ENCODE peak calls at places on chromosome 3, in five cellular contexts. J is HepG2, B is HCT116, O is K562, W is GM12878. P is an unnamed sample.

GRCh38 chr3:52277071-52277964 is 1.1 kb downstream of the WDR82 start:
- DNase-seq in O (no peak), B (no peak), J (peak; percentile 55), W (no peak), P (peak; percentile 77)

GRCh38 chr3:138898301-138898700 is 48.6 kb downstream of the FOXL2 start:
- DNase-seq in J (no peak), B (no peak), W (no peak), O (no peak), P (no peak)

GRCh38 chr3:13686332-13686731 is 137.4 kb downstream of the FBLN2 start:
- DNase-seq in B (no peak), W (no peak), J (no peak), O (no peak), P (no peak)

GRCh38 chr3:59425371-59425770 is 375.5 kb upstream of the CFAP20DC start:
- DNase-seq in J (peak; percentile 3), W (no peak), B (no peak), O (no peak), P (no peak)

GRCh38 chr3:121768452-121768851 is 18.9 kb upstream of the GOLGB1 start:
- DNase-seq in O (no peak), W (no peak), B (no peak), J (no peak), P (no peak)

GRCh38 chr3:193970773-193971206 is 165.2 kb upstream of the HES1 start:
- DNase-seq in B (no peak), J (peak; percentile 22), O (no peak), W (no peak), P (no peak)

GRCh38 chr3:10242182-10243065 is 5.8 kb upstream of the TATDN2 start:
- DNase-seq in B (no peak), O (no peak), J (no peak), W (no peak), P (no peak)

GRCh38 chr3:101813817-101814440 is 34.9 kb downstream of the NXPE3 start:
- DNase-seq in B (peak; percentile 7), W (no peak), O (no peak), J (peak; percentile 22), P (peak; percentile 38)

GRCh38 chr3:71006810-71007785 is 576.4 kb downstream of the FOXP1 start:
- DNase-seq in O (peak; percentile 8), W (no peak), B (no peak), J (peak; percentile 20), P (no peak)
- TF ChIP-seq ZBTB33 in O (no peak), W (no peak), B (no peak), J (no peak), P (no peak)

GRCh38 chr3:184426691-184427141 is 46.9 kb downstream of the CHRD start:
- DNase-seq in B (no peak), O (no peak), W (no peak), J (no peak), P (no peak)
- TF ChIP-seq ZBTB33 in B (no peak), O (no peak), W (no peak), J (no peak), P (no peak)

DNA sequence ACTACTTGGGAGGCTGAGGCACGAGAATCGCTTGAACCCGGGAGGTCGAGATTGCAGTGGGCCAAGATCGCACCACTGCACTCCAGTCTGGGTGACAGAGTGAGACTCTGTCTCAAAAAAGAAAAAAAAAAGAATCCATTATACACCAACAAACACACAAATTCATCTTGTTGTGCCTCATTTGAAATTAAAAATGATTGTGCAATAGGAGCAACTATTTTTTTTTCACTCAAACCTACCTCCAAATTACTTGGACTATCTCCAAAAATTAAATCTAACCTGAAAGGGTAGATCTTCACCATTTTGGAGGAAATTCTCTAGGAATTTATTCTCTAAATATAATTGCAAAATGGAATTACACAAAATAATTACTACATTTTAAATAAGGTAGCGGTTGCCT is 4.6 kb downstream of the ZBBX start:
- DNase-seq in B (no peak), J (no peak), O (no peak), W (no peak), P (no peak)
- TF ChIP-seq ZBTB33 in B (no peak), J (no peak), O (no peak), W (no peak), P (no peak)

DNA sequence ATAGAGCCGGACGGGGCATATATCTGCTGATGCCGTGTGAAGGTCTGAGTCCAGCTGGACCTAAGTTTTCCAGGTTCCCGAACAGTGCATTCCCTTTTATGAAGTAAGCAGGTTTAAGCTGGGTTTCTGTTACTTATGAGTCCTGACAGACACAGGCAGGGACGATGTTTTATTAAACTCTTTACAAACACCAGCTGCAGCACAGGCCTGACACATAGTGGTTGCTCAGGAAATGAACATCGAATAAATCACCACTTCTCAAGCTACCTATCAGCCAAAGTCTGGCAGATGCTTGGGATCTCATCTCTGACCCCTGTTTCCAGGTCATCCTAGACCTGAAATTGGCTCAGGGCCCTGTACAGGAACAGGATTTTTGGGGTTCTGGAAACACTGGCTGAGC is 50.9 kb upstream of the RAD18 start:
- DNase-seq in B (no peak), O (no peak), W (no peak), J (no peak), P (no peak)
- TF ChIP-seq ZBTB33 in B (no peak), O (no peak), W (no peak), J (no peak), P (no peak)

P was measured in SK-N-SH.